ENCODE peak calls at places on chromosome 21, in five cellular contexts. One of them, this sample, is unnamed.
A peak's percentile ranks its signal among the peaks of the same experiment; 100 is the strongest.

GRCh38 chr21:10272216-10272615 is 249.2 kb upstream of the TPTE start:
- DNase-seq in DND-41: no peak
- DNase-seq in CD4-positive, CD25-positive, alpha-beta regulatory T cell: no peak
- DNase-seq in Panc1: no peak
- DNase-seq in IMR-90: no peak
- DNase-seq in this sample: peak; percentile 1

GRCh38 chr21:33541105-33541711 is 709 bp downstream of the GART start:
- DNase-seq in DND-41: peak; percentile 25
- DNase-seq in CD4-positive, CD25-positive, alpha-beta regulatory T cell: no peak
- DNase-seq in Panc1: peak; percentile 12
- DNase-seq in IMR-90: peak; percentile 39
- DNase-seq in this sample: peak; percentile 13

GRCh38 chr21:25944082-25944481 is 209.3 kb downstream of the GABPA start:
- DNase-seq in DND-41: no peak
- DNase-seq in CD4-positive, CD25-positive, alpha-beta regulatory T cell: no peak
- DNase-seq in Panc1: no peak
- DNase-seq in IMR-90: no peak
- DNase-seq in this sample: no peak

GRCh38 chr21:17501107-17502006 is 11.5 kb upstream of the CXADR start:
- DNase-seq in DND-41: no peak
- DNase-seq in CD4-positive, CD25-positive, alpha-beta regulatory T cell: no peak
- DNase-seq in Panc1: no peak
- DNase-seq in IMR-90: no peak
- DNase-seq in this sample: no peak

GRCh38 chr21:35229290-35229689 is 180.2 kb upstream of the RUNX1 start:
- DNase-seq in DND-41: no peak
- DNase-seq in CD4-positive, CD25-positive, alpha-beta regulatory T cell: no peak
- DNase-seq in Panc1: no peak
- DNase-seq in IMR-90: no peak
- DNase-seq in this sample: no peak

GRCh38 chr21:45873866-45874265 is 107.7 kb upstream of the COL6A1 start:
- DNase-seq in DND-41: no peak
- DNase-seq in CD4-positive, CD25-positive, alpha-beta regulatory T cell: no peak
- DNase-seq in Panc1: no peak
- DNase-seq in IMR-90: no peak
- DNase-seq in this sample: no peak

GRCh38 chr21:34190576-34191301 is 117.4 kb downstream of the MRPS6 start:
- DNase-seq in DND-41: no peak
- DNase-seq in CD4-positive, CD25-positive, alpha-beta regulatory T cell: no peak
- DNase-seq in Panc1: no peak
- DNase-seq in IMR-90: no peak
- DNase-seq in this sample: no peak

GRCh38 chr21:45920824-45921600 is 60.6 kb upstream of the COL6A1 start:
- DNase-seq in DND-41: no peak
- DNase-seq in CD4-positive, CD25-positive, alpha-beta regulatory T cell: no peak
- DNase-seq in Panc1: no peak
- DNase-seq in IMR-90: peak; percentile 84
- DNase-seq in this sample: no peak

GRCh38 chr21:26177741-26178452 is 7.3 kb upstream of the APP start:
- DNase-seq in DND-41: no peak
- DNase-seq in CD4-positive, CD25-positive, alpha-beta regulatory T cell: no peak
- DNase-seq in Panc1: no peak
- DNase-seq in IMR-90: no peak
- DNase-seq in this sample: no peak

GRCh38 chr21:44780140-44780508 is 21.5 kb downstream of the UBE2G2 start:
- DNase-seq in DND-41: no peak
- DNase-seq in CD4-positive, CD25-positive, alpha-beta regulatory T cell: no peak
- DNase-seq in Panc1: no peak
- DNase-seq in IMR-90: no peak
- DNase-seq in this sample: no peak

GRCh38 chr21:45302082-45303061 is 14.7 kb upstream of the POFUT2 start:
- DNase-seq in DND-41: no peak
- DNase-seq in CD4-positive, CD25-positive, alpha-beta regulatory T cell: peak; percentile 53
- DNase-seq in Panc1: no peak
- DNase-seq in IMR-90: no peak
- DNase-seq in this sample: peak; percentile 76

GRCh38 chr21:28100366-28100765 is 892.3 kb downstream of the LTN1 start:
- DNase-seq in DND-41: no peak
- DNase-seq in CD4-positive, CD25-positive, alpha-beta regulatory T cell: no peak
- DNase-seq in Panc1: no peak
- DNase-seq in IMR-90: no peak
- DNase-seq in this sample: no peak

GRCh38 chr21:14382486-14382834 is 486 bp downstream of the HSPA13 start:
- DNase-seq in DND-41: peak; percentile 59
- DNase-seq in CD4-positive, CD25-positive, alpha-beta regulatory T cell: no peak
- DNase-seq in Panc1: no peak
- DNase-seq in IMR-90: peak; percentile 11
- DNase-seq in this sample: no peak

GRCh38 chr21:45618846-45619485 is 24.6 kb upstream of the PCBP3 start:
- DNase-seq in DND-41: no peak
- DNase-seq in CD4-positive, CD25-positive, alpha-beta regulatory T cell: no peak
- DNase-seq in Panc1: no peak
- DNase-seq in IMR-90: no peak
- DNase-seq in this sample: no peak

GRCh38 chr21:41195311-41195710 is 27.4 kb downstream of the BACE2 start:
- DNase-seq in DND-41: no peak
- DNase-seq in CD4-positive, CD25-positive, alpha-beta regulatory T cell: no peak
- DNase-seq in Panc1: no peak
- DNase-seq in IMR-90: no peak
- DNase-seq in this sample: no peak

GRCh38 chr21:38691626-38692025 is 114.1 kb upstream of the ETS2 start:
- DNase-seq in DND-41: no peak
- DNase-seq in CD4-positive, CD25-positive, alpha-beta regulatory T cell: no peak
- DNase-seq in Panc1: no peak
- DNase-seq in IMR-90: no peak
- DNase-seq in this sample: no peak

GRCh38 chr21:34074283-34075098 is 1.1 kb downstream of the MRPS6 start:
- DNase-seq in DND-41: no peak
- DNase-seq in CD4-positive, CD25-positive, alpha-beta regulatory T cell: peak; percentile 12
- DNase-seq in Panc1: no peak
- DNase-seq in IMR-90: no peak
- DNase-seq in this sample: no peak

GRCh38 chr21:28776251-28776650 is 216.4 kb downstream of the LTN1 start:
- DNase-seq in DND-41: no peak
- DNase-seq in CD4-positive, CD25-positive, alpha-beta regulatory T cell: no peak
- DNase-seq in Panc1: no peak
- DNase-seq in IMR-90: peak; percentile 96
- DNase-seq in this sample: no peak

GRCh38 chr21:14120091-14120734 is 90.5 kb downstream of the LIPI start:
- DNase-seq in DND-41: no peak
- DNase-seq in CD4-positive, CD25-positive, alpha-beta regulatory T cell: peak; percentile 8
- DNase-seq in Panc1: peak; percentile 28
- DNase-seq in IMR-90: peak; percentile 8
- DNase-seq in this sample: no peak

GRCh38 chr21:39098696-39099111 is 84.5 kb downstream of the PSMG1 start:
- DNase-seq in DND-41: no peak
- DNase-seq in CD4-positive, CD25-positive, alpha-beta regulatory T cell: no peak
- DNase-seq in Panc1: no peak
- DNase-seq in IMR-90: no peak
- DNase-seq in this sample: no peak

GRCh38 chr21:37862536-37862935 is 53.7 kb downstream of the KCNJ6 start:
- DNase-seq in DND-41: no peak
- DNase-seq in CD4-positive, CD25-positive, alpha-beta regulatory T cell: no peak
- DNase-seq in Panc1: no peak
- DNase-seq in IMR-90: peak; percentile 66
- DNase-seq in this sample: no peak

GRCh38 chr21:33587792-33588484 is 546 bp downstream of the DONSON start:
- DNase-seq in DND-41: peak; percentile 41
- DNase-seq in CD4-positive, CD25-positive, alpha-beta regulatory T cell: no peak
- DNase-seq in Panc1: no peak
- DNase-seq in IMR-90: peak; percentile 20
- DNase-seq in this sample: peak; percentile 49

GRCh38 chr21:44028287-44028659 is 16.2 kb downstream of the TRAPPC10 start:
- DNase-seq in DND-41: no peak
- DNase-seq in CD4-positive, CD25-positive, alpha-beta regulatory T cell: no peak
- DNase-seq in Panc1: no peak
- DNase-seq in IMR-90: no peak
- DNase-seq in this sample: no peak

GRCh38 chr21:45983981-45984551 is 2.5 kb downstream of the COL6A1 start:
- DNase-seq in DND-41: no peak
- DNase-seq in CD4-positive, CD25-positive, alpha-beta regulatory T cell: no peak
- DNase-seq in Panc1: no peak
- DNase-seq in IMR-90: no peak
- DNase-seq in this sample: peak; percentile 75

GRCh38 chr21:33931799-33932390 is 16.3 kb upstream of the ATP5PO start:
- DNase-seq in DND-41: peak; percentile 47
- DNase-seq in CD4-positive, CD25-positive, alpha-beta regulatory T cell: no peak
- DNase-seq in Panc1: no peak
- DNase-seq in IMR-90: no peak
- DNase-seq in this sample: no peak

GRCh38 chr21:27024971-27025370 is 58.1 kb upstream of the ADAMTS5 start:
- DNase-seq in DND-41: no peak
- DNase-seq in CD4-positive, CD25-positive, alpha-beta regulatory T cell: no peak
- DNase-seq in Panc1: no peak
- DNase-seq in IMR-90: peak; percentile 13
- DNase-seq in this sample: no peak

GRCh38 chr21:32193066-32193465 is 85.8 kb downstream of the MIS18A start:
- DNase-seq in DND-41: no peak
- DNase-seq in CD4-positive, CD25-positive, alpha-beta regulatory T cell: no peak
- DNase-seq in Panc1: no peak
- DNase-seq in IMR-90: no peak
- DNase-seq in this sample: no peak
- H3K27me3 ChIP-seq in DND-41: peaks cover 7% of the 10 kb centered on the region
- H3K27me3 ChIP-seq in CD4-positive, CD25-positive, alpha-beta regulatory T cell: no peaks in the 10 kb centered on the region
- H3K27me3 ChIP-seq in Panc1: no peaks in the 10 kb centered on the region
- H3K27me3 ChIP-seq in IMR-90: peaks cover 4% of the 10 kb centered on the region
- H3K27me3 ChIP-seq in this sample: no peaks in the 10 kb centered on the region

GRCh38 chr21:42336065-42336464 is 14.7 kb downstream of the TFF2 start:
- DNase-seq in DND-41: no peak
- DNase-seq in CD4-positive, CD25-positive, alpha-beta regulatory T cell: no peak
- DNase-seq in Panc1: no peak
- DNase-seq in IMR-90: peak; percentile 19
- DNase-seq in this sample: no peak
- H3K4me3 ChIP-seq in DND-41: no peak overlapping the region
- H3K4me3 ChIP-seq in CD4-positive, CD25-positive, alpha-beta regulatory T cell: no peak overlapping the region
- H3K4me3 ChIP-seq in Panc1: no peak overlapping the region
- H3K4me3 ChIP-seq in IMR-90: no peak overlapping the region
- H3K4me3 ChIP-seq in this sample: no peak overlapping the region

GRCh38 chr21:42255825-42256224 is 36.9 kb downstream of the ABCG1 start:
- DNase-seq in DND-41: no peak
- DNase-seq in CD4-positive, CD25-positive, alpha-beta regulatory T cell: no peak
- DNase-seq in Panc1: no peak
- DNase-seq in IMR-90: no peak
- DNase-seq in this sample: no peak
- H3K27me3 ChIP-seq in DND-41: no peaks in the 10 kb centered on the region
- H3K27me3 ChIP-seq in CD4-positive, CD25-positive, alpha-beta regulatory T cell: no peaks in the 10 kb centered on the region
- H3K27me3 ChIP-seq in Panc1: no peaks in the 10 kb centered on the region
- H3K27me3 ChIP-seq in IMR-90: peaks cover 34% of the 10 kb centered on the region
- H3K27me3 ChIP-seq in this sample: no peaks in the 10 kb centered on the region

DNA sequence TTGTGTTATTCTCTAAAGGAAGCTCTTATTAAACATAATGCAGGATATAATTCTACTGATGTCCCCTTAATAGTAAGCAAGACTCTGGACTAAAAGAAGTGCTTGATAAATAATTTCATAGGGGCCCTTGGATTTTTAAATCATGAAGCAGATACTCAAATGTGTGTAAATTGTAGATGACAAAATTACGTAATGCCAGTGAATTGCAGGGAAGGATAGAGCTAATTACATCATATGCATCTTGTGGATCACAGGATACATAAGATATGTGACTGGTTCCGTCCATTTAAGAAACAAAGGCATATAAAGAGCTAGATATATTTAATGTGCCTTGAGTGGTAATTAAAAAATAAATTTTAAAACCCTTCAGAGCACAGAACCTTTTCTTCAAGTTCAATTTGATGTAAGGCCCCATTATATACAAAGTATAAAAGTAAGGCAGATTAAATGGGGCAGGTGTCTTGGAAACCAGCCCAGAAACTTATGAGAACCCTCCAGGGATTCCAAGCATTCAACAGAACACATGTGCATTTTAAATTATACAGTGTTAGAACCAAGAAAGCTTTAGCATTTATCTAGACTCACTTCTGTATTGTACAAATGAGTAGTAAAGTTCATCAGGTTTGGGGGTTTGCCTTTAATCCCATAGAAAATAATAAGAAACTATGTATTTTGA is 190.4 kb downstream of the NCAM2 start:
- DNase-seq in DND-41: no peak
- DNase-seq in CD4-positive, CD25-positive, alpha-beta regulatory T cell: no peak
- DNase-seq in Panc1: no peak
- DNase-seq in IMR-90: no peak
- DNase-seq in this sample: no peak
- H3K4me3 ChIP-seq in DND-41: no peak overlapping the region
- H3K4me3 ChIP-seq in CD4-positive, CD25-positive, alpha-beta regulatory T cell: no peak overlapping the region
- H3K4me3 ChIP-seq in Panc1: no peak overlapping the region
- H3K4me3 ChIP-seq in IMR-90: no peak overlapping the region
- H3K4me3 ChIP-seq in this sample: no peak overlapping the region

This sample was measured in psoas muscle.